ENCODE peak calls at places on chromosomes 12 and 14, in seven cellular contexts. P is mucosa of descending colon; R is stimulated activated CD8-positive, alpha-beta memory T cell treated with anti-CD3 and anti-CD28 coated beads, Interleukin-7, amount 100 ng/mL, for 1 hour; E is prostate gland; W is GM23338; K is A549; G is lung microvascular endothelial cell. F is an unnamed sample.

GRCh38 chr14:64114166-64114565 is 180.0 kb downstream of the ESR2 start:
- DNase-seq in K (no peak), E (no peak), P (no peak), W (peak), G (no peak), R (no peak), F (no peak)

GRCh38 chr12:38386238-38386985 is 69.8 kb downstream of the ALG10B start:
- DNase-seq in W (no peak), K (peak), R (no peak), E (no peak), G (no peak), P (no peak), F (no peak)

GRCh38 chr12:71438670-71439361 is 782 bp upstream of the LGR5 start:
- DNase-seq in W (peak), G (no peak), P (no peak), E (no peak), K (peak), R (no peak), F (no peak)

GRCh38 chr12:79233341-79233761 is 368.8 kb downstream of the SYT1 start:
- DNase-seq in E (no peak), P (no peak), K (no peak), R (no peak), W (no peak), G (peak), F (no peak)

GRCh38 chr12:127054531-127054930 is 1212.4 kb upstream of the TMEM132C start:
- DNase-seq in E (no peak), K (no peak), W (no peak), P (no peak), G (no peak), R (no peak), F (no peak)

GRCh38 chr12:119457251-119457650 is 122.7 kb downstream of the CCDC60 start:
- DNase-seq in K (no peak), W (peak), G (no peak), R (no peak), E (no peak), P (no peak), F (no peak)

GRCh38 chr12:116123511-116124258 is 153.8 kb downstream of the MED13L start:
- DNase-seq in P (no peak), G (peak), K (peak), E (no peak), R (no peak), W (no peak), F (no peak)

GRCh38 chr14:70635971-70636595 is 5.6 kb upstream of the TTC9 start:
- DNase-seq in G (no peak), E (no peak), P (no peak), W (no peak), K (peak), R (no peak), F (no peak)

GRCh38 chr14:61438860-61439765 is 117.7 kb downstream of the PRKCH start:
- DNase-seq in K (peak), G (peak), E (peak), W (peak), P (no peak), R (no peak), F (no peak)

GRCh38 chr14:28975084-28975483 is 208.5 kb downstream of the FOXG1 start:
- DNase-seq in G (no peak), E (no peak), P (no peak), W (peak), R (no peak), K (no peak), F (no peak)

GRCh38 chr14:105197274-105197673 is 16.2 kb upstream of the NUDT14 start:
- DNase-seq in W (no peak), G (peak), E (no peak), K (peak), P (no peak), R (no peak), F (no peak)

GRCh38 chr14:104889374-104889755 is 24.3 kb downstream of the CEP170B start:
- DNase-seq in R (no peak), G (no peak), W (no peak), P (no peak), K (no peak), E (no peak), F (no peak)

GRCh38 chr12:49934505-49934904 is 16.0 kb upstream of the AQP2 start:
- DNase-seq in G (no peak), P (no peak), E (no peak), R (no peak), W (no peak), K (no peak), F (no peak)

GRCh38 chr14:72651081-72651480 is 242.8 kb downstream of the DPF3 start:
- DNase-seq in W (no peak), R (no peak), P (no peak), E (no peak), G (peak), K (no peak), F (no peak)

GRCh38 chr12:130053641-130054040 is 108.6 kb upstream of the FZD10 start:
- DNase-seq in W (peak), R (no peak), P (no peak), E (no peak), G (no peak), K (peak), F (no peak)

GRCh38 chr12:34289431-34290190 is 267.3 kb downstream of the ALG10 start:
- DNase-seq in R (no peak), E (no peak), P (peak), W (no peak), G (no peak), K (no peak), F (no peak)

GRCh38 chr14:81400202-81400678 is at the start of gene STON2:
- DNase-seq in W (no peak), P (no peak), G (peak), E (peak), K (peak), R (no peak), F (no peak)

GRCh38 chr14:32940711-32941667 is 2.3 kb downstream of the NPAS3 start:
- DNase-seq in G (no peak), R (no peak), W (no peak), E (no peak), K (no peak), P (no peak), F (no peak)

GRCh38 chr14:80390911-80391310 is 179.6 kb upstream of the DIO2 start:
- DNase-seq in E (no peak), K (peak), P (no peak), G (peak), W (peak), R (no peak), F (no peak)

GRCh38 chr14:95483843-95484165 is 32.6 kb downstream of the SYNE3 start:
- DNase-seq in P (no peak), W (no peak), R (no peak), K (no peak), E (no peak), G (no peak), F (no peak)

GRCh38 chr14:105150368-105151111 is 18.0 kb downstream of the JAG2 start:
- DNase-seq in G (no peak), E (no peak), K (no peak), P (peak), R (no peak), W (no peak), F (no peak)

GRCh38 chr12:5375547-5376295 is 56.2 kb upstream of the NTF3 start:
- DNase-seq in W (no peak), P (no peak), K (no peak), E (no peak), R (no peak), G (no peak), F (no peak)

GRCh38 chr12:63889236-63889635 is 44.7 kb downstream of the SRGAP1 start:
- DNase-seq in W (no peak), G (no peak), P (no peak), E (no peak), R (no peak), K (peak), F (no peak)

GRCh38 chr12:13179159-13180074 is 17.1 kb upstream of the EMP1 start:
- DNase-seq in R (peak), K (peak), W (peak), G (no peak), E (peak), P (peak), F (no peak)

GRCh38 chr14:99809376-99809775 is 16.2 kb downstream of the EML1 start:
- DNase-seq in R (no peak), G (peak), P (peak), W (no peak), K (no peak), E (no peak), F (no peak)

GRCh38 chr14:94292872-94293577 is at the start of gene SERPINA10:
- DNase-seq in W (no peak), K (no peak), E (no peak), P (no peak), R (no peak), G (no peak), F (no peak)

GRCh38 chr12:4109826-4110225 is 163.7 kb upstream of the CCND2 start:
- DNase-seq in P (no peak), R (no peak), G (no peak), E (no peak), K (no peak), W (no peak), F (no peak)

GRCh38 chr12:128267651-128268347 is 829 bp downstream of the TMEM132C start:
- DNase-seq in G (no peak), R (no peak), W (peak), K (no peak), P (no peak), E (no peak), F (no peak)

GRCh38 chr14:73634333-73634833 is 10.4 kb upstream of the DNAL1 start:
- DNase-seq in K (no peak), W (peak), R (no peak), E (peak), P (no peak), G (peak), F (no peak)

GRCh38 chr14:58912799-58913432 is 275.2 kb downstream of the DACT1 start:
- DNase-seq in K (peak), P (no peak), W (no peak), G (no peak), E (no peak), R (no peak), F (no peak)

GRCh38 chr12:64798165-64798564 is 26.3 kb upstream of the TBC1D30 start:
- DNase-seq in R (no peak), E (no peak), P (no peak), G (no peak), W (no peak), K (no peak), F (no peak)

GRCh38 chr12:114662512-114663177 is 21.3 kb downstream of the TBX3 start:
- DNase-seq in W (peak), G (peak), E (peak), R (peak), K (peak), P (no peak), F (no peak)

GRCh38 chr12:68619541-68619940 is 8.8 kb downstream of the RAP1B start:
- DNase-seq in E (no peak), R (no peak), K (no peak), W (no peak), P (no peak), G (peak), F (no peak)